ENCODE peak calls at places on chromosomes 6 and 20, in four cellular contexts. One of them, this sample, is unnamed.

GRCh38 chr6:106124437-106125423 is 38.6 kb downstream of the PRDM1 start:
- DNase-seq in GM23248: no peak
- DNase-seq in hepatocyte: no peak
- DNase-seq in neural progenitor cell: no peak
- DNase-seq in this sample: no peak

GRCh38 chr6:139882977-139883728 is 508.7 kb upstream of the CITED2 start:
- DNase-seq in neural progenitor cell: no peak
- DNase-seq in GM23248: peak
- DNase-seq in hepatocyte: no peak
- DNase-seq in this sample: no peak

GRCh38 chr20:61881416-61881815 is 184.3 kb downstream of the TAF4 start:
- DNase-seq in neural progenitor cell: no peak
- DNase-seq in GM23248: no peak
- DNase-seq in hepatocyte: no peak
- DNase-seq in this sample: no peak

GRCh38 chr6:27161946-27162603 is 85.4 kb upstream of the PRSS16 start:
- DNase-seq in neural progenitor cell: peak
- DNase-seq in hepatocyte: peak
- DNase-seq in GM23248: peak
- DNase-seq in this sample: peak

GRCh38 chr6:70456725-70457124 is 43.4 kb downstream of the FAM135A start:
- DNase-seq in GM23248: no peak
- DNase-seq in neural progenitor cell: no peak
- DNase-seq in hepatocyte: peak
- DNase-seq in this sample: no peak

GRCh38 chr6:13765570-13765969 is 48.8 kb downstream of the MCUR1 start:
- DNase-seq in hepatocyte: no peak
- DNase-seq in neural progenitor cell: no peak
- DNase-seq in GM23248: peak
- DNase-seq in this sample: no peak

GRCh38 chr20:44649976-44650375 is 1.5 kb downstream of the ADA start:
- DNase-seq in GM23248: no peak
- DNase-seq in hepatocyte: no peak
- DNase-seq in neural progenitor cell: no peak
- DNase-seq in this sample: no peak

GRCh38 chr6:26025047-26025893 is 62.0 kb upstream of the HFE start:
- DNase-seq in hepatocyte: peak
- DNase-seq in neural progenitor cell: no peak
- DNase-seq in GM23248: peak
- DNase-seq in this sample: no peak

GRCh38 chr6:20464041-20464440 is 62.4 kb downstream of the E2F3 start:
- DNase-seq in neural progenitor cell: no peak
- DNase-seq in hepatocyte: no peak
- DNase-seq in GM23248: no peak
- DNase-seq in this sample: no peak

GRCh38 chr20:56653221-56653620 is 24.1 kb downstream of the TFAP2C start:
- DNase-seq in hepatocyte: no peak
- DNase-seq in GM23248: peak
- DNase-seq in neural progenitor cell: no peak
- DNase-seq in this sample: no peak

GRCh38 chr6:131954099-131954774 is 3.1 kb upstream of the CCN2 start:
- DNase-seq in neural progenitor cell: no peak
- DNase-seq in GM23248: peak
- DNase-seq in hepatocyte: no peak
- DNase-seq in this sample: no peak

GRCh38 chr6:37172991-37173572 is 3.1 kb downstream of the PIM1 start:
- DNase-seq in hepatocyte: no peak
- DNase-seq in neural progenitor cell: no peak
- DNase-seq in GM23248: no peak
- DNase-seq in this sample: no peak

GRCh38 chr6:42963855-42964605 is 3.5 kb downstream of the GNMT start:
- DNase-seq in neural progenitor cell: peak
- DNase-seq in hepatocyte: peak
- DNase-seq in GM23248: peak
- DNase-seq in this sample: peak

GRCh38 chr20:46458891-46459750 is 52.7 kb upstream of the ELMO2 start:
- DNase-seq in neural progenitor cell: peak
- DNase-seq in hepatocyte: peak
- DNase-seq in GM23248: no peak
- DNase-seq in this sample: peak

GRCh38 chr6:104789770-104790190 is 69.9 kb downstream of the HACE1 start:
- DNase-seq in neural progenitor cell: no peak
- DNase-seq in GM23248: peak
- DNase-seq in hepatocyte: peak
- DNase-seq in this sample: peak

GRCh38 chr20:47790032-47790965 is 5.0 kb upstream of the SULF2 start:
- DNase-seq in hepatocyte: peak
- DNase-seq in GM23248: peak
- DNase-seq in neural progenitor cell: no peak
- DNase-seq in this sample: no peak

GRCh38 chr20:21528870-21529269 is 15.0 kb upstream of the NKX2-2 start:
- DNase-seq in neural progenitor cell: no peak
- DNase-seq in hepatocyte: no peak
- DNase-seq in GM23248: no peak
- DNase-seq in this sample: peak

GRCh38 chr20:49979030-49979832 is 3.5 kb upstream of the SNAI1 start:
- DNase-seq in GM23248: peak
- DNase-seq in hepatocyte: peak
- DNase-seq in neural progenitor cell: peak
- DNase-seq in this sample: peak

GRCh38 chr20:18030020-18030419 is 27.7 kb downstream of the OVOL2 start:
- DNase-seq in hepatocyte: no peak
- DNase-seq in GM23248: no peak
- DNase-seq in neural progenitor cell: no peak
- DNase-seq in this sample: peak

GRCh38 chr20:49367113-49367512 is 89.3 kb upstream of the ZNFX1 start:
- DNase-seq in hepatocyte: no peak
- DNase-seq in GM23248: peak
- DNase-seq in neural progenitor cell: no peak
- DNase-seq in this sample: no peak

GRCh38 chr6:7176208-7176607 is 68.4 kb downstream of the RREB1 start:
- DNase-seq in GM23248: no peak
- DNase-seq in hepatocyte: no peak
- DNase-seq in neural progenitor cell: no peak
- DNase-seq in this sample: peak

GRCh38 chr6:41729624-41730023 is 5.8 kb downstream of the TFEB start:
- DNase-seq in hepatocyte: no peak
- DNase-seq in GM23248: no peak
- DNase-seq in neural progenitor cell: no peak
- DNase-seq in this sample: peak

GRCh38 chr6:41730531-41731436 is 4.6 kb downstream of the TFEB start:
- DNase-seq in neural progenitor cell: no peak
- DNase-seq in GM23248: peak
- DNase-seq in hepatocyte: no peak
- DNase-seq in this sample: no peak

GRCh38 chr6:41727705-41728072 is 7.7 kb downstream of the TFEB start:
- DNase-seq in neural progenitor cell: no peak
- DNase-seq in hepatocyte: no peak
- DNase-seq in GM23248: no peak
- DNase-seq in this sample: no peak

GRCh38 chr6:41728073-41728936 is 7.1 kb downstream of the TFEB start:
- DNase-seq in GM23248: no peak
- DNase-seq in hepatocyte: peak
- DNase-seq in neural progenitor cell: no peak
- DNase-seq in this sample: no peak

GRCh38 chr6:41728954-41729353 is 6.5 kb downstream of the TFEB start:
- DNase-seq in neural progenitor cell: no peak
- DNase-seq in hepatocyte: no peak
- DNase-seq in GM23248: no peak
- DNase-seq in this sample: no peak
- TF ChIP-seq EZH2phosphoT487 in neural progenitor cell: no peak
- TF ChIP-seq EZH2phosphoT487 in hepatocyte: no peak
- TF ChIP-seq EZH2phosphoT487 in GM23248: no peak
- TF ChIP-seq EZH2phosphoT487 in this sample: no peak

GRCh38 chr6:30234361-30234760 is 21.2 kb upstream of the TRIM26 start:
- DNase-seq in hepatocyte: no peak
- DNase-seq in neural progenitor cell: no peak
- DNase-seq in GM23248: peak
- DNase-seq in this sample: no peak

GRCh38 chr6:30238178-30238795 is 25.1 kb upstream of the TRIM26 start:
- DNase-seq in neural progenitor cell: peak
- DNase-seq in GM23248: peak
- DNase-seq in hepatocyte: peak
- DNase-seq in this sample: peak
- TF ChIP-seq EZH2phosphoT487 in neural progenitor cell: no peak
- TF ChIP-seq EZH2phosphoT487 in GM23248: no peak
- TF ChIP-seq EZH2phosphoT487 in hepatocyte: no peak
- TF ChIP-seq EZH2phosphoT487 in this sample: no peak

GRCh38 chr20:53597085-53597482 is 3.4 kb upstream of the ZNF217 start:
- DNase-seq in neural progenitor cell: no peak
- DNase-seq in GM23248: no peak
- DNase-seq in hepatocyte: peak
- DNase-seq in this sample: no peak
- TF ChIP-seq EZH2phosphoT487 in neural progenitor cell: no peak
- TF ChIP-seq EZH2phosphoT487 in GM23248: no peak
- TF ChIP-seq EZH2phosphoT487 in hepatocyte: no peak
- TF ChIP-seq EZH2phosphoT487 in this sample: no peak

GRCh38 chr6:32973144-32973854 is 4.9 kb downstream of the BRD2 start:
- DNase-seq in GM23248: peak
- DNase-seq in neural progenitor cell: peak
- DNase-seq in hepatocyte: peak
- DNase-seq in this sample: peak
- TF ChIP-seq EZH2phosphoT487 in GM23248: no peak
- TF ChIP-seq EZH2phosphoT487 in neural progenitor cell: no peak
- TF ChIP-seq EZH2phosphoT487 in hepatocyte: no peak
- TF ChIP-seq EZH2phosphoT487 in this sample: no peak

GRCh38 chr6:50049829-50050228 is at the start of gene DEFB112:
- DNase-seq in GM23248: no peak
- DNase-seq in hepatocyte: no peak
- DNase-seq in neural progenitor cell: no peak
- DNase-seq in this sample: no peak
- TF ChIP-seq EZH2phosphoT487 in GM23248: no peak
- TF ChIP-seq EZH2phosphoT487 in hepatocyte: no peak
- TF ChIP-seq EZH2phosphoT487 in neural progenitor cell: no peak
- TF ChIP-seq EZH2phosphoT487 in this sample: no peak

GRCh38 chr6:18047406-18047805 is 60.0 kb upstream of the KIF13A start:
- DNase-seq in GM23248: peak
- DNase-seq in hepatocyte: no peak
- DNase-seq in neural progenitor cell: no peak
- DNase-seq in this sample: no peak
- TF ChIP-seq EZH2phosphoT487 in GM23248: no peak
- TF ChIP-seq EZH2phosphoT487 in hepatocyte: no peak
- TF ChIP-seq EZH2phosphoT487 in neural progenitor cell: no peak
- TF ChIP-seq EZH2phosphoT487 in this sample: no peak

GRCh38 chr6:154567695-154568220 is 57.3 kb upstream of the CNKSR3 start:
- DNase-seq in neural progenitor cell: no peak
- DNase-seq in GM23248: no peak
- DNase-seq in hepatocyte: no peak
- DNase-seq in this sample: no peak
- TF ChIP-seq EZH2phosphoT487 in neural progenitor cell: no peak
- TF ChIP-seq EZH2phosphoT487 in GM23248: no peak
- TF ChIP-seq EZH2phosphoT487 in hepatocyte: no peak
- TF ChIP-seq EZH2phosphoT487 in this sample: no peak